ENCODE peak calls at places on chromosomes 3 and 15, in seven cellular contexts. R, M, F, C, P, H and B are unnamed samples.

GRCh38 chr15:84669726-84670125 is 11.7 kb upstream of the NMB start:
- DNase-seq in R (no peak), M (no peak), F (no peak), C (no peak), P (no peak), H (no peak), B (no peak)

GRCh38 chr3:198113219-198114053 is 153.4 kb downstream of the LMLN start:
- DNase-seq in R (peak; percentile 88), M (no peak), F (no peak), C (no peak), P (no peak), H (no peak), B (no peak)

GRCh38 chr3:66363133-66363532 is 137.7 kb downstream of the LRIG1 start:
- DNase-seq in R (no peak), M (no peak), F (no peak), C (no peak), P (no peak), H (no peak), B (no peak)

GRCh38 chr15:101489236-101489632 is 273 bp downstream of the PCSK6 start:
- DNase-seq in R (peak; percentile 80), M (no peak), F (peak; percentile 18), C (peak; percentile 70), P (peak; percentile 60), H (no peak), B (no peak)

GRCh38 chr3:101531473-101532086 is 18.6 kb upstream of the SENP7 start:
- DNase-seq in R (no peak), M (no peak), F (no peak), C (no peak), P (no peak), H (no peak), B (no peak)

GRCh38 chr3:197256836-197257444 is 41.5 kb downstream of the DLG1 start:
- DNase-seq in R (no peak), M (no peak), F (peak; percentile 39), C (no peak), P (peak; percentile 19), H (peak; percentile 32), B (no peak)

GRCh38 chr15:68383161-68384074 is 48.5 kb downstream of the ITGA11 start:
- DNase-seq in R (no peak), M (no peak), F (peak; percentile 36), C (peak; percentile 78), P (peak; percentile 23), H (peak; percentile 36), B (no peak)

GRCh38 chr3:166123576-166123975 is 286.4 kb upstream of the BCHE start:
- DNase-seq in R (no peak), M (no peak), F (no peak), C (no peak), P (no peak), H (no peak), B (no peak)

GRCh38 chr15:93055211-93055763 is 33.7 kb downstream of the RGMA start:
- DNase-seq in R (no peak), M (no peak), F (no peak), C (no peak), P (no peak), H (no peak), B (no peak)

GRCh38 chr3:158725348-158725966 is 6.8 kb downstream of the RARRES1 start:
- DNase-seq in R (no peak), M (no peak), F (no peak), C (peak; percentile 60), P (peak; percentile 47), H (peak; percentile 70), B (peak; percentile 41)

GRCh38 chr3:172201990-172202318 is 162.6 kb downstream of the FNDC3B start:
- DNase-seq in R (no peak), M (no peak), F (no peak), C (no peak), P (no peak), H (peak; percentile 34), B (no peak)

GRCh38 chr3:33426630-33427341 is 13.4 kb downstream of the UBP1 start:
- DNase-seq in R (no peak), M (no peak), F (no peak), C (no peak), P (peak; percentile 75), H (no peak), B (no peak)

GRCh38 chr3:42084593-42084992 is 6.6 kb upstream of the TRAK1 start:
- DNase-seq in R (no peak), M (no peak), F (no peak), C (no peak), P (no peak), H (no peak), B (no peak)

GRCh38 chr3:66538390-66538789 is 37.6 kb upstream of the LRIG1 start:
- DNase-seq in R (no peak), M (no peak), F (no peak), C (no peak), P (no peak), H (no peak), B (no peak)

GRCh38 chr15:62071711-62072308 is 5.0 kb downstream of the C2CD4A start:
- DNase-seq in R (no peak), M (no peak), F (no peak), C (peak; percentile 39), P (no peak), H (no peak), B (no peak)

GRCh38 chr15:48144889-48145288 is 24.1 kb downstream of the SLC24A5 start:
- DNase-seq in R (no peak), M (no peak), F (no peak), C (no peak), P (no peak), H (no peak), B (no peak)

GRCh38 chr15:43370310-43370974 is 401 bp downstream of the ZSCAN29 start:
- DNase-seq in R (no peak), M (no peak), F (no peak), C (no peak), P (peak; percentile 22), H (peak; percentile 20), B (no peak)

GRCh38 chr3:173275740-173276139 is 121.8 kb upstream of the NLGN1 start:
- DNase-seq in R (no peak), M (no peak), F (peak; percentile 2), C (no peak), P (no peak), H (no peak), B (no peak)

GRCh38 chr3:128083980-128084674 is 31.9 kb downstream of the SEC61A1 start:
- DNase-seq in R (no peak), M (no peak), F (no peak), C (no peak), P (no peak), H (no peak), B (no peak)

DNA sequence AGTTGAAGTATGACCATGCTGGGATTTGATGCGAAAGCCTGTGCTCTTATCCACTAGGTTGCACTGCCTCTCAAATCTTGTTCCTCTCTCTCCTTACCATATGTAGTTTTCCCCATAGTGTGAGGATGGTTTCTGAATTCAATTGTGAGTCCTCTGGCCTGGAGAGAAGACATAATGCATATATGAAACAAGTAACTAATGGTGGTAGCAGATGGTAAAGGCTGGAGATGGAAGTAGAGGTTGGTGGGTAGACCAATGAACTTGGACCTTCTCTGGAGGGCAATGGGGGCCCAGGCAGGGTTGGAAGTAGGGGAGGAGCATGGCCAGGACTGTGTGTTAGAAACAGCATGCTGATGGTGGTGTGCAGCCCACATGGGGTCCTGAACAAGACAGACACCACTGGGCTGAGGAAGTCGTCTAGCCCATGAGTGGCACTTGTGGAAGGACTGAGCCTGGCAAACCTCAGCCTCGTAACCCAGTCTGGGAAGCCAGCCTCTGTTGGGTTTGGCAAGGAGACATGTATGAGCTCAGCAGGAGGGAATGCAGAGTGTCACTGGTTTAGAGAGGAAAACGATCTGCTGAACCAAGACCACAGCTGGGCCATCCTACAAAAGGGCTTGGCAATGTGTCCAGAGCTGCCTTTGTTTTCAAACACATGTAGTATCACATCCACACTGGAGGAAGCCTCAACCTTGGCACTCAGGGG is 18.5 kb upstream of the LMCD1 start:
- DNase-seq in R (no peak), M (no peak), F (no peak), C (no peak), P (peak; percentile 23), H (peak; percentile 71), B (peak; percentile 92)
- H3K9me3 ChIP-seq in R (no peaks in the 10 kb centered on the region), M (peaks cover 4% of the 10 kb centered on the region), F (no peaks in the 10 kb centered on the region), C (no peaks in the 10 kb centered on the region), P (no peaks in the 10 kb centered on the region), H (no peaks in the 10 kb centered on the region), B (peaks cover 4% of the 10 kb centered on the region)

DNA sequence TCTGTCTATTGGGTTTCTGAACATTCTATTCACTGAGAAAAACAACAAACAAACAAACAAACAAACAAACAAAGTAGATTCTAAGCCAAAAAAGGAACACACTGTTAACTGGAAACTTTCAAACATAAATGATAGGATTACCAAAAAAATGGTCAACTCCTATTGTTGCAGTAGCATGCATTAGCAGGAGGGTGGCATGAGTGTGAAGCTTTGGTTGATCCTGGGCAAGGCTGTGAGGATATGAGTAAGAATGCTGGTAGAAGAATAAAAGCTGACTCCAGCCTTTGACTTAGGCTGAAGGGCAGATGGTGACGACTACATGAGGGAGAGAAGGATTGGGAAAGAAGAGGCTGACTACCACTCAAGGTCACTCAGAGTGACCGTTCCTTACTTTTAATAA is 810.3 kb downstream of the VGLL3 start:
- DNase-seq in R (no peak), M (no peak), F (no peak), C (peak; percentile 3), P (no peak), H (no peak), B (no peak)
- TF ChIP-seq CTCF in R (no peak), M (peak; percentile 40), F (no peak), C (no peak), P (peak; percentile 31), H (no peak), B (peak; percentile 13)

GRCh38 chr15:74656935-74657535 is 38.8 kb downstream of the EDC3 start:
- DNase-seq in R (no peak), M (no peak), F (no peak), C (no peak), P (no peak), H (no peak), B (no peak)

GRCh38 chr15:74651251-74651741 is 35.7 kb downstream of the CLK3 start:
- DNase-seq in R (no peak), M (no peak), F (no peak), C (no peak), P (no peak), H (no peak), B (no peak)

GRCh38 chr15:74657846-74658245 is 38.0 kb downstream of the EDC3 start:
- DNase-seq in R (no peak), M (no peak), F (no peak), C (no peak), P (no peak), H (no peak), B (no peak)

GRCh38 chr15:74653426-74654082 is 37.9 kb downstream of the CLK3 start:
- DNase-seq in R (no peak), M (no peak), F (peak; percentile 27), C (no peak), P (peak; percentile 69), H (no peak), B (no peak)

DNA sequence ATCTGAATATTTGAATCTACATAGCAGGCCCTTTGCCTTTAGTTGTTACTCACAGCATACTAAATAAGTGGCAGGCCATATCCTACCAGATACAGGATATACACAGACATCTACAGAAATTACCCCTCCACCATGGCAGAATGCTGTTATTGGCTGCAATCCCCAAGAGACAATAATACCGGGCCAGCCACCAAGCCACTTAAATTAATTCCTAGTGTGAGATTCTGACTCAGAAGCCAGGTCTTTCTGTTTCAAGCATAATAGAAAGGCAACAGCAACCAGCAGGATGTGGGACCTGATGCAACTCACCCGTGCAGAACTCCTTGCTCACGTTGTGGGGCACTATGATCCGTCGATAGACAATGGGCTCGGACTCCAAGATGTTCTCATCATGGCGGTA is 39.8 kb downstream of the CLK3 start:
- DNase-seq in R (no peak), M (no peak), F (no peak), C (no peak), P (no peak), H (no peak), B (no peak)
- TF ChIP-seq POLR2A in R (no peak), M (no peak), F (no peak), C (no peak), P (no peak), H (no peak), B (no peak)

GRCh38 chr15:20645956-20646355 is 104.4 kb upstream of the GOLGA6L6 start:
- DNase-seq in R (peak; percentile 75), M (no peak), F (no peak), C (no peak), P (peak; percentile 31), H (no peak), B (peak; percentile 54)
- H3K9me3 ChIP-seq in R (no peaks in the 10 kb centered on the region), M (peaks cover 40% of the 10 kb centered on the region), F (peaks cover 41% of the 10 kb centered on the region), C (peaks cover 20% of the 10 kb centered on the region), P (no peaks in the 10 kb centered on the region), H (no peaks in the 10 kb centered on the region), B (no peaks in the 10 kb centered on the region)